ENCODE peak calls at places on chromosomes 4 and X, in four cellular contexts. J is activated naive CD4-positive, alpha-beta T cell treated with anti-CD3 and anti-CD28 coated beads for 36 hours; H is NCI-H524; L is CD4-positive, alpha-beta T cell. U is an unnamed sample.

GRCh38 chr4:155491336-155492131 is 114.8 kb upstream of the MAP9 start:
- DNase-seq in H (no peak), L (no peak), J (no peak), U (no peak)

GRCh38 chr4:33494150-33494549 is 2750.2 kb downstream of the ARAP2 start:
- DNase-seq in H (peak), L (no peak), J (no peak), U (no peak)

GRCh38 chr4:44638091-44638490 is 13.3 kb downstream of the YIPF7 start:
- DNase-seq in J (no peak), H (peak), L (no peak), U (no peak)

GRCh38 chr4:73662709-73663546 is 42.7 kb upstream of the RASSF6 start:
- DNase-seq in J (no peak), H (peak), L (no peak), U (peak)

GRCh38 chr4:147363514-147363913 is 117.4 kb upstream of the EDNRA start:
- DNase-seq in H (no peak), L (no peak), J (no peak), U (no peak)

GRCh38 chrX:39969826-39970569 is 127.8 kb downstream of the BCOR start:
- DNase-seq in H (no peak), L (no peak), J (no peak), U (no peak)

GRCh38 chrX:118528089-118528753 is 32.6 kb downstream of the DOCK11 start:
- DNase-seq in L (peak), J (peak), H (no peak), U (no peak)

GRCh38 chr4:54229631-54230478 is 762 bp downstream of the PDGFRA start:
- DNase-seq in L (no peak), H (no peak), J (no peak), U (no peak)

GRCh38 chr4:139560396-139561084 is 4.5 kb upstream of the SETD7 start:
- DNase-seq in L (no peak), J (no peak), H (no peak), U (no peak)

GRCh38 chr4:8840006-8840793 is 31.4 kb downstream of the HMX1 start:
- DNase-seq in L (no peak), J (no peak), H (no peak), U (no peak)

GRCh38 chr4:73341454-73341853 is 62.6 kb upstream of the ALB start:
- DNase-seq in H (peak), L (no peak), J (peak), U (peak)

GRCh38 chrX:19535481-19535880 is 20.2 kb upstream of the MAP3K15 start:
- DNase-seq in J (no peak), H (peak), L (no peak), U (peak)

GRCh38 chr4:127047930-127048329 is 584.8 kb upstream of the INTU start:
- DNase-seq in J (no peak), L (no peak), H (no peak), U (no peak)

GRCh38 chr4:66522244-66522643 is 852.0 kb upstream of the EPHA5 start:
- DNase-seq in J (no peak), L (no peak), H (no peak), U (no peak)

GRCh38 chr4:86972997-86973396 is 38.2 kb downstream of the AFF1 start:
- DNase-seq in H (peak), J (no peak), L (no peak), U (no peak)

GRCh38 chrX:133215747-133216146 is 2.4 kb downstream of the TFDP3 start:
- DNase-seq in H (peak), J (peak), L (no peak), U (no peak)

GRCh38 chrX:42540150-42540549 is 237.8 kb downstream of the PPP1R2C start:
- DNase-seq in L (no peak), H (no peak), J (no peak), U (no peak)

GRCh38 chr4:23361453-23361852 is 528.4 kb downstream of the PPARGC1A start:
- DNase-seq in H (no peak), L (no peak), J (no peak), U (no peak)

GRCh38 chr4:174383783-174384182 is 100.1 kb downstream of the CEP44 start:
- DNase-seq in H (no peak), J (no peak), L (no peak), U (no peak)

GRCh38 chr4:33850503-33850902 is 2393.8 kb downstream of the ARAP2 start:
- DNase-seq in J (no peak), L (no peak), H (no peak), U (no peak)

GRCh38 chr4:44493924-44494323 is 45.3 kb upstream of the KCTD8 start:
- DNase-seq in L (no peak), J (no peak), H (peak), U (peak)

GRCh38 chr4:10092481-10093272 is 23.9 kb downstream of the WDR1 start:
- DNase-seq in J (no peak), L (no peak), H (no peak), U (no peak)

GRCh38 chr4:14787894-14788293 is 214.4 kb upstream of the CPEB2 start:
- DNase-seq in L (no peak), J (peak), H (peak), U (no peak)

GRCh38 chr4:25500626-25501318 is 123.7 kb downstream of the ANAPC4 start:
- DNase-seq in H (peak), J (no peak), L (no peak), U (peak)

GRCh38 chr4:152021788-152022438 is 261.1 kb upstream of the GATB start:
- DNase-seq in J (no peak), L (no peak), H (no peak), U (no peak)

GRCh38 chrX:44101300-44101699 is 128.1 kb upstream of the NDP start:
- DNase-seq in J (no peak), L (no peak), H (no peak), U (no peak)

GRCh38 chr4:88958080-88958479 is 98.9 kb downstream of the FAM13A start:
- DNase-seq in J (no peak), L (no peak), H (no peak), U (no peak)

GRCh38 chr4:96150501-96150900 is 310.6 kb downstream of the PDHA2 start:
- DNase-seq in L (no peak), J (no peak), H (no peak), U (no peak)

GRCh38 chr4:106344324-106344970 is 24.1 kb downstream of the GIMD1 start:
- DNase-seq in L (no peak), J (no peak), H (no peak), U (no peak)

GRCh38 chrX:2689773-2690666 is 1.1 kb upstream of the CD99 start:
- DNase-seq in L (no peak), J (no peak), H (no peak), U (no peak)

U was measured in NCI-H1694 treated with DMSO at 0.1 percent for 48 hours.